ENCODE peak calls at places on chromosome X, in four cellular contexts. W, H, O and M are unnamed samples.

GRCh38 chrX:47101206-47101605 is 23.0 kb downstream of the RGN start:
- DNase-seq in W (no peak), H (no peak), O (no peak), M (no peak)

GRCh38 chrX:110938977-110939732 is 143.5 kb upstream of the CHRDL1 start:
- DNase-seq in W (no peak), H (no peak), O (no peak), M (no peak)

GRCh38 chrX:96703816-96704215 is 19.2 kb downstream of the DIAPH2 start:
- DNase-seq in W (no peak), H (no peak), O (no peak), M (peak; percentile 9)

GRCh38 chrX:115892787-115893671 is 277.5 kb upstream of the AGTR2 start:
- DNase-seq in W (no peak), H (peak; percentile 65), O (peak; percentile 25), M (peak; percentile 4)

GRCh38 chrX:110089656-110090404 is 86.9 kb downstream of the TMEM164 start:
- DNase-seq in W (no peak), H (no peak), O (no peak), M (peak; percentile 24)

GRCh38 chrX:113399501-113400192 is 559.0 kb upstream of the AMOT start:
- DNase-seq in W (no peak), H (no peak), O (no peak), M (no peak)

GRCh38 chrX:17553451-17553850 is 178.5 kb downstream of the NHS start:
- DNase-seq in W (no peak), H (no peak), O (peak; percentile 76), M (peak; percentile 76)

GRCh38 chrX:154485150-154486051 is 1.0 kb downstream of the UBL4A start:
- DNase-seq in W (no peak), H (no peak), O (no peak), M (no peak)

GRCh38 chrX:129653985-129654651 is 638 bp downstream of the APLN start:
- DNase-seq in W (no peak), H (no peak), O (no peak), M (no peak)

GRCh38 chrX:134715930-134716619 is 57.8 kb upstream of the PLAC1 start:
- DNase-seq in W (no peak), H (no peak), O (no peak), M (no peak)

GRCh38 chrX:155888139-155888538 is 7.0 kb downstream of the VAMP7 start:
- DNase-seq in W (no peak), H (no peak), O (peak; percentile 16), M (peak; percentile 82)

GRCh38 chrX:12779534-12779933 is 11.7 kb upstream of the PRPS2 start:
- DNase-seq in W (no peak), H (no peak), O (no peak), M (no peak)

GRCh38 chrX:137945470-137945869 is 379.5 kb downstream of the ZIC3 start:
- DNase-seq in W (no peak), H (no peak), O (no peak), M (no peak)

GRCh38 chrX:150456466-150456865 is 93.3 kb downstream of the MAMLD1 start:
- DNase-seq in W (no peak), H (no peak), O (no peak), M (peak; percentile 12)

GRCh38 chrX:63101879-63102620 is 249.1 kb downstream of the SPIN4 start:
- DNase-seq in W (no peak), H (no peak), O (no peak), M (no peak)

GRCh38 chrX:140163376-140164159 is 198.2 kb upstream of the CXorf66 start:
- DNase-seq in W (no peak), H (no peak), O (peak; percentile 34), M (peak; percentile 1)

GRCh38 chrX:13258725-13259124 is 61.1 kb downstream of the ATXN3L start:
- DNase-seq in W (no peak), H (no peak), O (no peak), M (no peak)

GRCh38 chrX:138745215-138745614 is 33.7 kb upstream of the FGF13 start:
- DNase-seq in W (no peak), H (no peak), O (peak; percentile 14), M (peak; percentile 64)

GRCh38 chrX:9482408-9482807 is 17.6 kb downstream of the TBL1X start:
- DNase-seq in W (no peak), H (no peak), O (no peak), M (no peak)

GRCh38 chrX:26032141-26032917 is 105.8 kb upstream of the MAGEB18 start:
- DNase-seq in W (no peak), H (no peak), O (peak; percentile 56), M (peak; percentile 0)

GRCh38 chrX:131626681-131627296 is 82.9 kb downstream of the OR13H1 start:
- DNase-seq in W (no peak), H (no peak), O (no peak), M (peak; percentile 66)

GRCh38 chrX:22486326-22486725 is 213.6 kb downstream of the CBLL2 start:
- DNase-seq in W (no peak), H (no peak), O (no peak), M (no peak)

GRCh38 chrX:41602946-41603345 is 85.8 kb upstream of the GPR34 start:
- DNase-seq in W (no peak), H (no peak), O (no peak), M (peak; percentile 14)

GRCh38 chrX:30822068-30822671 is 66.9 kb downstream of the TAB3 start:
- DNase-seq in W (no peak), H (no peak), O (no peak), M (no peak)

GRCh38 chrX:17033225-17033624 is 86.8 kb downstream of the REPS2 start:
- DNase-seq in W (no peak), H (no peak), O (no peak), M (no peak)

GRCh38 chrX:103607385-103608304 is at the start of gene TCEAL3:
- DNase-seq in W (peak; percentile 5), H (peak; percentile 57), O (no peak), M (peak; percentile 47)

GRCh38 chrX:20527458-20528099 is 260.9 kb upstream of the RPS6KA3 start:
- DNase-seq in W (no peak), H (no peak), O (no peak), M (peak; percentile 43)

GRCh38 chrX:41022579-41022978 is 62.7 kb upstream of the USP9X start:
- DNase-seq in W (no peak), H (no peak), O (no peak), M (peak; percentile 47)

GRCh38 chrX:55695227-55696018 is 22.1 kb upstream of the RRAGB start:
- DNase-seq in W (no peak), H (no peak), O (no peak), M (no peak)

GRCh38 chrX:13345037-13345436 is 25.2 kb upstream of the ATXN3L start:
- DNase-seq in W (no peak), H (no peak), O (no peak), M (no peak)

GRCh38 chrX:623268-623598 is 7.4 kb upstream of the SHOX start:
- DNase-seq in W (no peak), H (no peak), O (no peak), M (no peak)

GRCh38 chrX:72268601-72269365 is 8.3 kb downstream of the RPS4X start:
- DNase-seq in W (no peak), H (no peak), O (no peak), M (peak; percentile 69)

GRCh38 chrX:23623797-23624196 is 43.5 kb upstream of the PRDX4 start:
- DNase-seq in W (no peak), H (no peak), O (no peak), M (no peak)

GRCh38 chrX:40333344-40333743 is 235.6 kb upstream of the BCOR start:
- DNase-seq in W (no peak), H (no peak), O (no peak), M (no peak)

GRCh38 chrX:75623535-75623934 is 100.7 kb upstream of the ZDHHC15 start:
- DNase-seq in W (no peak), H (no peak), O (no peak), M (no peak)

GRCh38 chrX:107654778-107655761 is 26.8 kb downstream of the PRPS1 start:
- DNase-seq in W (no peak), H (peak; percentile 67), O (peak; percentile 94), M (peak; percentile 91)